ENCODE peak calls at places on chromosomes 11 and 22, in ten cellular contexts. M, X, L, V, Q, I, P, K, N and C are unnamed samples.

GRCh38 chr11:60924906-60925684 is 835 bp downstream of the TMEM132A start:
- DNase-seq in X (peak), K (no peak), Q (no peak), I (no peak), N (peak), L (no peak), V (no peak), P (no peak), M (no peak), C (no peak)

GRCh38 chr11:96299155-96299883 is 43.7 kb downstream of the MAML2 start:
- DNase-seq in V (no peak), L (no peak), I (no peak), X (peak), K (no peak), M (peak), P (no peak), Q (peak), N (no peak), C (no peak)

GRCh38 chr11:15883349-15883961 is 472.9 kb downstream of the SOX6 start:
- DNase-seq in V (peak), Q (no peak), K (no peak), P (no peak), I (no peak), L (no peak), X (no peak), M (no peak), N (no peak), C (no peak)

GRCh38 chr11:8686325-8686724 is 3.7 kb downstream of the RPL27A start:
- DNase-seq in I (no peak), Q (no peak), K (no peak), L (no peak), V (no peak), P (no peak), M (peak), X (no peak), N (no peak), C (no peak)

GRCh38 chr11:112265659-112266409 is 5.2 kb upstream of the PLET1 start:
- DNase-seq in V (peak), K (no peak), N (no peak), P (no peak), L (no peak), I (no peak), Q (no peak), X (peak), M (no peak), C (no peak)

GRCh38 chr11:127451852-127452251 is 451.3 kb upstream of the KIRREL3 start:
- DNase-seq in Q (no peak), V (no peak), X (no peak), N (no peak), L (no peak), I (no peak), M (no peak), K (no peak), P (no peak), C (no peak)

GRCh38 chr22:40666151-40666848 is 13.0 kb upstream of the MCHR1 start:
- DNase-seq in I (peak), V (peak), P (no peak), Q (no peak), M (no peak), X (peak), N (no peak), K (no peak), L (no peak), C (no peak)

GRCh38 chr11:2563216-2564007 is 118.6 kb downstream of the KCNQ1 start:
- DNase-seq in P (no peak), M (no peak), K (no peak), X (no peak), N (no peak), L (peak), Q (no peak), I (no peak), V (no peak), C (no peak)

GRCh38 chr22:30228509-30229359 is 17.8 kb downstream of the LIF start:
- DNase-seq in X (peak), M (no peak), I (peak), P (no peak), K (no peak), V (no peak), Q (no peak), N (peak), L (no peak), C (no peak)

GRCh38 chr11:95968585-95968984 is 44.7 kb upstream of the MTMR2 start:
- DNase-seq in I (no peak), X (peak), N (no peak), P (no peak), K (no peak), L (no peak), Q (no peak), M (no peak), V (peak), C (peak)

GRCh38 chr11:63761870-63762661 is 6.5 kb downstream of the ZFTA start:
- DNase-seq in Q (peak), P (no peak), I (peak), K (no peak), V (no peak), X (no peak), M (peak), L (no peak), N (peak), C (peak)

GRCh38 chr11:367956-368413 is 1.3 kb upstream of the B4GALNT4 start:
- DNase-seq in L (no peak), N (peak), V (no peak), I (no peak), K (no peak), Q (no peak), P (no peak), M (no peak), X (no peak), C (no peak)
- H3K4me3 ChIP-seq in L (no peak), N (no peak), V (no peak), I (no peak), K (no peak), Q (no peak), P (no peak), M (no peak), X (no peak), C (no peak)

GRCh38 chr22:19523240-19524169 is 705 bp downstream of the CLDN5 start:
- DNase-seq in M (no peak), P (no peak), I (peak), L (peak), K (peak), Q (no peak), X (peak), V (peak), N (peak), C (no peak)
- H3K4me3 ChIP-seq in M (peak), P (peak), I (peak), L (no peak), K (peak), Q (peak), X (peak), V (peak), N (no peak), C (no peak)

GRCh38 chr11:121055076-121055475 is 31.2 kb downstream of the TBCEL start:
- DNase-seq in Q (no peak), L (no peak), V (no peak), M (no peak), X (no peak), P (no peak), N (no peak), K (no peak), I (no peak), C (no peak)

GRCh38 chr11:121058941-121059340 is 35.0 kb downstream of the TBCEL start:
- DNase-seq in X (no peak), K (no peak), M (no peak), I (no peak), V (no peak), L (no peak), P (no peak), Q (no peak), N (no peak), C (no peak)

GRCh38 chr11:121057922-121058321 is 34.0 kb downstream of the TBCEL start:
- DNase-seq in K (no peak), Q (no peak), V (no peak), M (no peak), N (no peak), L (no peak), I (no peak), X (no peak), P (no peak), C (no peak)

GRCh38 chr11:121053244-121053643 is 29.3 kb downstream of the TBCEL start:
- DNase-seq in N (no peak), I (no peak), P (no peak), M (no peak), K (no peak), V (no peak), L (no peak), Q (no peak), X (no peak), C (no peak)

GRCh38 chr11:121054266-121054665 is 30.4 kb downstream of the TBCEL start:
- DNase-seq in Q (no peak), L (no peak), V (no peak), N (peak), K (no peak), P (no peak), I (no peak), M (no peak), X (no peak), C (no peak)
- H3K4me3 ChIP-seq in Q (no peak), L (no peak), V (no peak), N (no peak), K (no peak), P (no peak), I (no peak), M (no peak), X (no peak), C (no peak)

GRCh38 chr11:6474423-6474792 is 667 bp upstream of the TRIM3 start:
- DNase-seq in L (no peak), M (no peak), N (no peak), X (no peak), P (no peak), Q (no peak), I (no peak), V (no peak), K (no peak), C (peak)
- H3K4me3 ChIP-seq in L (peak), M (no peak), N (no peak), X (peak), P (peak), Q (peak), I (peak), V (peak), K (no peak), C (no peak)

GRCh38 chr11:70895061-70895670 is 357.2 kb downstream of the SHANK2 start:
- DNase-seq in Q (no peak), V (no peak), X (no peak), K (no peak), M (no peak), L (peak), N (no peak), P (no peak), I (no peak), C (no peak)

GRCh38 chr11:70899616-70900015 is 352.8 kb downstream of the SHANK2 start:
- DNase-seq in K (no peak), X (no peak), M (no peak), Q (no peak), P (no peak), N (no peak), L (peak), V (no peak), I (no peak), C (no peak)

GRCh38 chr11:70900540-70900939 is 351.8 kb downstream of the SHANK2 start:
- DNase-seq in X (no peak), P (no peak), L (peak), V (no peak), Q (no peak), M (no peak), K (no peak), N (no peak), I (no peak), C (no peak)

GRCh38 chr11:70894566-70894965 is 357.8 kb downstream of the SHANK2 start:
- DNase-seq in I (no peak), Q (no peak), V (no peak), L (peak), N (no peak), K (no peak), P (no peak), X (no peak), M (no peak), C (no peak)

DNA sequence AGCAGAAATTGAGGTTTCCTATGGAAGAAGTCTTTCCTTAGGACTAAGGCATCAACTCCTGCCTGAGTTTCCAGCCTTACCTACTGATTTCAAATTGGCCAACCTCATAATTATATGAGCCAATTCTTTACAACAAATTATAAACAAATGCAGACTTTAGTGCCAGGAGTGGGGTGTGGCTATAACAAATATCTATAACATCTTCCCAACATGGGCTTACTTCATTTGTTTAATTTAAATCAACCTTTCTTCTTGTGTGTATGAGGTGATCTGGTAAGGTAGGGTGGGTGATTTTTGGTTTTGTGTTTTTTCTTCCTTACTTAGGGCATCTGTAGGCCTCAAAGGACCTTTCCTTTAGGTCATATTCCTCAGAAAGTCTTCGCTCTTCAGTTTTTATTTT is 354.9 kb downstream of the SHANK2 start:
- DNase-seq in N (no peak), X (no peak), Q (no peak), M (no peak), L (no peak), V (no peak), I (no peak), K (no peak), P (no peak), C (no peak)
- H3K4me3 ChIP-seq in N (no peak), X (no peak), Q (no peak), M (no peak), L (no peak), V (no peak), I (no peak), K (no peak), P (no peak), C (no peak)

GRCh38 chr22:23580586-23581251 is 629 bp upstream of the IGLL1 start:
- DNase-seq in N (no peak), P (no peak), Q (no peak), M (no peak), X (no peak), I (no peak), V (no peak), L (no peak), K (peak), C (peak)
- H3K4me3 ChIP-seq in N (no peak), P (no peak), Q (no peak), M (no peak), X (no peak), I (no peak), V (no peak), L (no peak), K (no peak), C (no peak)

GRCh38 chr22:49959782-49960158 is 802 bp upstream of the PIM3 start:
- DNase-seq in N (no peak), Q (peak), I (no peak), V (no peak), L (no peak), P (no peak), K (no peak), M (no peak), X (peak), C (no peak)
- H3K4me3 ChIP-seq in N (peak), Q (peak), I (peak), V (peak), L (peak), P (peak), K (peak), M (peak), X (peak), C (peak)

DNA sequence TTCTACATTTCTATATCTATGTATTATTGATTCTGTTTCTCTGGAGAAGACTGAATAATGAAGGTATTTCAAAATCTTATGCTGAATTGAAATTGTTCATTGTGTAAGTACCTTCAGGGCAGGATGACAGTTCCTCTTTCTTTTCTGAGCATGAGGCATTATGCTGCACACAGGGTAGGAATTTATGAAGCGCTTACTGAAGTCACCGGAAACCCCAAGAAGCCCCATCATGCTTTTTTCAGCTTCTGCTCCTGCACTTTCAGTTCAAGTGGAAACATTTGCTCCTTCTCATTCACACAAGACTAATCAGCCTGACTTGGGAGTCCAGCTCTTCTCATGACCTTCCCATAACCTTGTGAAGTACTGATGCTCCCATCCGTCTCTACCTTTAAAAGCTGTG is 314.7 kb upstream of the SORL1-AS1 start:
- DNase-seq in P (no peak), K (peak), X (peak), V (peak), M (no peak), N (no peak), L (no peak), I (no peak), Q (no peak), C (peak)
- H3K4me3 ChIP-seq in P (no peak), K (no peak), X (no peak), V (no peak), M (no peak), N (no peak), L (no peak), I (no peak), Q (no peak), C (no peak)